ENCODE peak calls at places on chromosomes 6 and 20, in six cellular contexts. One of them, this sample, is unnamed.

GRCh38 chr20:1304711-1305515 is 24.0 kb downstream of the SDCBP2 start:
- DNase-seq in Calu3: no peak
- DNase-seq in nucleus accumbens: no peak
- DNase-seq in stimulated activated naive CD4-positive, alpha-beta T cell treated with Interleukin-2 at 50 U/mL for 16 hours: no peak
- DNase-seq in T-cell: no peak
- DNase-seq in DMS53: no peak
- DNase-seq in this sample: no peak

GRCh38 chr6:11398451-11399326 is 138.9 kb upstream of the TMEM170B start:
- DNase-seq in Calu3: no peak
- DNase-seq in nucleus accumbens: no peak
- DNase-seq in DMS53: no peak
- DNase-seq in T-cell: no peak
- DNase-seq in stimulated activated naive CD4-positive, alpha-beta T cell treated with Interleukin-2 at 50 U/mL for 16 hours: no peak
- DNase-seq in this sample: no peak

GRCh38 chr6:13012977-13013680 is 296.6 kb downstream of the PHACTR1 start:
- DNase-seq in T-cell: no peak
- DNase-seq in DMS53: peak; percentile 50
- DNase-seq in stimulated activated naive CD4-positive, alpha-beta T cell treated with Interleukin-2 at 50 U/mL for 16 hours: no peak
- DNase-seq in Calu3: peak; percentile 1
- DNase-seq in nucleus accumbens: peak; percentile 46
- DNase-seq in this sample: no peak

GRCh38 chr6:95203153-95203754 is 374.1 kb upstream of the MANEA start:
- DNase-seq in stimulated activated naive CD4-positive, alpha-beta T cell treated with Interleukin-2 at 50 U/mL for 16 hours: no peak
- DNase-seq in Calu3: peak; percentile 47
- DNase-seq in T-cell: no peak
- DNase-seq in DMS53: peak; percentile 65
- DNase-seq in nucleus accumbens: no peak
- DNase-seq in this sample: no peak

GRCh38 chr20:23050847-23051627 is 1.6 kb upstream of the THBD start:
- DNase-seq in Calu3: no peak
- DNase-seq in DMS53: peak; percentile 33
- DNase-seq in stimulated activated naive CD4-positive, alpha-beta T cell treated with Interleukin-2 at 50 U/mL for 16 hours: no peak
- DNase-seq in T-cell: no peak
- DNase-seq in nucleus accumbens: peak; percentile 27
- DNase-seq in this sample: no peak

GRCh38 chr6:158072083-158072721 is 90.5 kb downstream of the SYNJ2 start:
- DNase-seq in nucleus accumbens: peak; percentile 58
- DNase-seq in DMS53: peak; percentile 70
- DNase-seq in Calu3: peak; percentile 74
- DNase-seq in stimulated activated naive CD4-positive, alpha-beta T cell treated with Interleukin-2 at 50 U/mL for 16 hours: peak; percentile 59
- DNase-seq in T-cell: peak; percentile 46
- DNase-seq in this sample: peak; percentile 43

GRCh38 chr6:152078804-152079203 is 271.3 kb downstream of the ESR1 start:
- DNase-seq in DMS53: no peak
- DNase-seq in T-cell: no peak
- DNase-seq in Calu3: no peak
- DNase-seq in nucleus accumbens: no peak
- DNase-seq in stimulated activated naive CD4-positive, alpha-beta T cell treated with Interleukin-2 at 50 U/mL for 16 hours: no peak
- DNase-seq in this sample: no peak

GRCh38 chr6:1621328-1621701 is 11.6 kb downstream of the FOXC1 start:
- DNase-seq in T-cell: no peak
- DNase-seq in Calu3: no peak
- DNase-seq in DMS53: no peak
- DNase-seq in stimulated activated naive CD4-positive, alpha-beta T cell treated with Interleukin-2 at 50 U/mL for 16 hours: no peak
- DNase-seq in nucleus accumbens: no peak
- DNase-seq in this sample: no peak

GRCh38 chr20:59525500-59526241 is 78.7 kb upstream of the PHACTR3 start:
- DNase-seq in stimulated activated naive CD4-positive, alpha-beta T cell treated with Interleukin-2 at 50 U/mL for 16 hours: no peak
- DNase-seq in DMS53: peak; percentile 59
- DNase-seq in T-cell: no peak
- DNase-seq in Calu3: peak; percentile 81
- DNase-seq in nucleus accumbens: peak; percentile 61
- DNase-seq in this sample: no peak

GRCh38 chr20:41423026-41423425 is 56.4 kb upstream of the EMILIN3 start:
- DNase-seq in Calu3: no peak
- DNase-seq in stimulated activated naive CD4-positive, alpha-beta T cell treated with Interleukin-2 at 50 U/mL for 16 hours: no peak
- DNase-seq in nucleus accumbens: no peak
- DNase-seq in T-cell: no peak
- DNase-seq in DMS53: no peak
- DNase-seq in this sample: no peak

GRCh38 chr20:62792182-62792939 is 3.9 kb upstream of the MRGBP start:
- DNase-seq in nucleus accumbens: no peak
- DNase-seq in Calu3: peak; percentile 36
- DNase-seq in DMS53: no peak
- DNase-seq in stimulated activated naive CD4-positive, alpha-beta T cell treated with Interleukin-2 at 50 U/mL for 16 hours: no peak
- DNase-seq in T-cell: no peak
- DNase-seq in this sample: no peak

GRCh38 chr20:50380697-50381040 is 129.5 kb upstream of the PTPN1 start:
- DNase-seq in DMS53: peak; percentile 50
- DNase-seq in T-cell: no peak
- DNase-seq in Calu3: peak; percentile 60
- DNase-seq in stimulated activated naive CD4-positive, alpha-beta T cell treated with Interleukin-2 at 50 U/mL for 16 hours: no peak
- DNase-seq in nucleus accumbens: no peak
- DNase-seq in this sample: no peak

GRCh38 chr6:156336096-156336495 is 441.1 kb upstream of the ARID1B start:
- DNase-seq in stimulated activated naive CD4-positive, alpha-beta T cell treated with Interleukin-2 at 50 U/mL for 16 hours: no peak
- DNase-seq in nucleus accumbens: no peak
- DNase-seq in DMS53: peak; percentile 86
- DNase-seq in T-cell: no peak
- DNase-seq in Calu3: no peak
- DNase-seq in this sample: no peak

GRCh38 chr6:142819603-142820335 is 125.2 kb downstream of the HIVEP2 start:
- DNase-seq in T-cell: no peak
- DNase-seq in stimulated activated naive CD4-positive, alpha-beta T cell treated with Interleukin-2 at 50 U/mL for 16 hours: peak; percentile 13
- DNase-seq in Calu3: no peak
- DNase-seq in nucleus accumbens: no peak
- DNase-seq in DMS53: peak; percentile 61
- DNase-seq in this sample: peak; percentile 48

GRCh38 chr6:30450908-30451818 is 38.1 kb upstream of the HLA-E start:
- DNase-seq in Calu3: no peak
- DNase-seq in DMS53: peak; percentile 42
- DNase-seq in T-cell: peak; percentile 74
- DNase-seq in stimulated activated naive CD4-positive, alpha-beta T cell treated with Interleukin-2 at 50 U/mL for 16 hours: peak; percentile 45
- DNase-seq in nucleus accumbens: no peak
- DNase-seq in this sample: peak; percentile 72

GRCh38 chr6:26273673-26274595 is 91.1 kb upstream of the BTN3A2 start:
- DNase-seq in T-cell: peak; percentile 56
- DNase-seq in Calu3: no peak
- DNase-seq in DMS53: peak; percentile 42
- DNase-seq in nucleus accumbens: no peak
- DNase-seq in stimulated activated naive CD4-positive, alpha-beta T cell treated with Interleukin-2 at 50 U/mL for 16 hours: no peak
- DNase-seq in this sample: peak; percentile 78